ENCODE peak calls at places on chromosomes 12 and 14, in nine cellular contexts. G is T-cell; J is astrocyte of the spinal cord; Q is GM19239; F is cortex of kidney; D is activated naive CD4-positive, alpha-beta T cell treated with Interleukin-2 at 50 U/mL for 16 hours; M is caudate nucleus; H is EH; I is fibroblast of the aortic adventitia. Z is an unnamed sample.

GRCh38 chr12:53994691-53995310 is 5.2 kb upstream of the HOXC9 start:
- DNase-seq in D (no peak), J (no peak), M (no peak), H (no peak), F (no peak), G (no peak), I (no peak), Q (no peak), Z (no peak)

GRCh38 chr12:104720346-104721064 is 237.6 kb downstream of the SLC41A2 start:
- DNase-seq in F (no peak), J (peak), H (peak), M (no peak), D (peak), G (peak), I (no peak), Q (peak), Z (no peak)

GRCh38 chr12:122990961-122991622 is 10.6 kb downstream of the ARL6IP4 start:
- DNase-seq in D (no peak), Q (no peak), M (no peak), F (no peak), H (no peak), G (no peak), J (no peak), I (no peak), Z (no peak)

GRCh38 chr12:85765443-85765842 is 70.8 kb downstream of the RASSF9 start:
- DNase-seq in F (no peak), G (no peak), Q (no peak), D (no peak), J (no peak), H (no peak), I (no peak), M (no peak), Z (peak)

GRCh38 chr14:100388137-100389050 is 65.3 kb downstream of the SLC25A47 start:
- DNase-seq in G (no peak), D (no peak), I (no peak), F (no peak), Q (no peak), J (no peak), H (no peak), M (no peak), Z (no peak)

GRCh38 chr12:26612203-26612602 is 220.8 kb downstream of the ITPR2 start:
- DNase-seq in G (no peak), H (no peak), F (no peak), Q (no peak), D (no peak), M (no peak), I (no peak), J (no peak), Z (no peak)

GRCh38 chr12:19190292-19191031 is 60.9 kb downstream of the PLEKHA5 start:
- DNase-seq in Q (no peak), H (peak), D (no peak), J (peak), F (no peak), M (no peak), I (peak), G (no peak), Z (no peak)

GRCh38 chr12:124568431-124569374 is 1.3 kb upstream of the NCOR2 start:
- DNase-seq in I (peak), F (no peak), G (no peak), D (no peak), H (peak), J (peak), M (no peak), Q (peak), Z (no peak)

GRCh38 chr12:113241191-113242017 is 20.1 kb downstream of the TPCN1 start:
- DNase-seq in I (peak), M (no peak), F (no peak), J (peak), G (no peak), H (peak), D (no peak), Q (no peak), Z (peak)

GRCh38 chr12:56948881-56949280 is 8.5 kb downstream of the RDH16 start:
- DNase-seq in I (no peak), J (no peak), M (no peak), D (no peak), G (no peak), H (no peak), Q (no peak), F (no peak), Z (no peak)

GRCh38 chr12:131783915-131784541 is 44.2 kb upstream of the MMP17 start:
- DNase-seq in H (peak), Q (no peak), F (no peak), D (no peak), M (no peak), G (no peak), J (peak), I (peak), Z (no peak)

GRCh38 chr12:77163068-77163810 is 97.9 kb upstream of the E2F7 start:
- DNase-seq in H (peak), J (no peak), I (no peak), Q (no peak), D (no peak), G (no peak), M (no peak), F (no peak), Z (peak)

GRCh38 chr12:122724641-122725243 is 5.9 kb downstream of the HCAR1 start:
- DNase-seq in J (no peak), D (no peak), G (no peak), F (no peak), Q (no peak), H (no peak), I (no peak), M (no peak), Z (no peak)

GRCh38 chr12:124434364-124434763 is 133.0 kb downstream of the NCOR2 start:
- DNase-seq in F (no peak), Q (no peak), I (no peak), G (no peak), J (no peak), M (no peak), D (no peak), H (no peak), Z (no peak)

Z was measured in NCI-H748 treated with DMSO at 0.1 percent for 48 hours.